ENCODE peak calls at places on chromosomes 16 and 17, in six cellular contexts. G, Y, K, Z, A and I are unnamed samples.
A peak's percentile ranks its signal among the peaks of the same experiment; 100 is the strongest.

GRCh38 chr16:77113835-77114234 is 77.2 kb upstream of the MON1B start:
- DNase-seq in G (peak; percentile 34), Y (no peak), K (no peak), Z (no peak), A (no peak), I (no peak)

GRCh38 chr17:64504769-64505319 is 1.2 kb downstream of the DDX5 start:
- DNase-seq in G (no peak), Y (no peak), K (no peak), Z (no peak), A (no peak), I (peak; percentile 43)

GRCh38 chr17:3865166-3865565 is 19.1 kb upstream of the NCBP3 start:
- DNase-seq in G (no peak), Y (no peak), K (no peak), Z (no peak), A (no peak), I (peak; percentile 49)

GRCh38 chr16:9050102-9050830 is 41.2 kb upstream of the HAPSTR1 start:
- DNase-seq in G (no peak), Y (no peak), K (no peak), Z (no peak), A (peak; percentile 22), I (no peak)

GRCh38 chr17:55705847-55706246 is 16.8 kb downstream of the TMEM100 start:
- DNase-seq in G (no peak), Y (no peak), K (no peak), Z (no peak), A (no peak), I (no peak)

GRCh38 chr17:18920911-18921441 is 31.0 kb upstream of the SLC5A10 start:
- DNase-seq in G (no peak), Y (no peak), K (peak; percentile 15), Z (no peak), A (no peak), I (no peak)

GRCh38 chr16:89720520-89720858 is 209 bp downstream of the VPS9D1 start:
- DNase-seq in G (peak; percentile 52), Y (peak; percentile 34), K (peak; percentile 75), Z (peak; percentile 13), A (peak; percentile 85), I (no peak)

GRCh38 chr16:85046957-85047866 is 19.6 kb downstream of the KIAA0513 start:
- DNase-seq in G (peak; percentile 76), Y (no peak), K (peak; percentile 72), Z (no peak), A (no peak), I (no peak)

GRCh38 chr16:51359141-51359960 is 208.3 kb upstream of the SALL1 start:
- DNase-seq in G (no peak), Y (peak; percentile 9), K (peak; percentile 7), Z (peak; percentile 45), A (peak; percentile 73), I (no peak)

GRCh38 chr16:26791166-26791565 is 275.6 kb upstream of the C16orf82 start:
- DNase-seq in G (no peak), Y (no peak), K (no peak), Z (no peak), A (no peak), I (no peak)

GRCh38 chr17:42564815-42565522 is 1.9 kb upstream of the MLX start:
- DNase-seq in G (no peak), Y (no peak), K (no peak), Z (no peak), A (no peak), I (no peak)

GRCh38 chr16:55672471-55672870 is 16.7 kb downstream of the SLC6A2 start:
- DNase-seq in G (no peak), Y (no peak), K (no peak), Z (peak; percentile 5), A (no peak), I (peak; percentile 14)

GRCh38 chr17:81207610-81208581 is 14.9 kb downstream of the CEP131 start:
- DNase-seq in G (no peak), Y (no peak), K (no peak), Z (no peak), A (no peak), I (no peak)

GRCh38 chr16:78890496-78890895 is 710.0 kb downstream of the MAF start:
- DNase-seq in G (no peak), Y (no peak), K (no peak), Z (no peak), A (no peak), I (no peak)

GRCh38 chr17:7864995-7865650 is 7.3 kb downstream of the CYB5D1 start:
- DNase-seq in G (no peak), Y (no peak), K (no peak), Z (no peak), A (no peak), I (no peak)

GRCh38 chr16:54289242-54290051 is 2.9 kb upstream of the IRX3 start:
- DNase-seq in G (no peak), Y (no peak), K (no peak), Z (no peak), A (no peak), I (no peak)

GRCh38 chr17:31318298-31319190 is 2.9 kb downstream of the EVI2A start:
- DNase-seq in G (peak; percentile 35), Y (peak; percentile 62), K (peak; percentile 46), Z (peak; percentile 93), A (no peak), I (peak; percentile 45)

GRCh38 chr16:89244754-89245153 is 27.3 kb downstream of the ZNF778 start:
- DNase-seq in G (no peak), Y (no peak), K (no peak), Z (no peak), A (no peak), I (no peak)

GRCh38 chr16:85553436-85554113 is 59.5 kb upstream of the GSE1 start:
- DNase-seq in G (peak; percentile 79), Y (no peak), K (peak; percentile 70), Z (peak; percentile 69), A (no peak), I (no peak)

GRCh38 chr17:4515501-4515900 is 16.8 kb downstream of the SPNS2 start:
- DNase-seq in G (peak; percentile 94), Y (no peak), K (no peak), Z (no peak), A (no peak), I (no peak)

GRCh38 chr16:68951991-68952877 is 108.9 kb downstream of the TANGO6 start:
- DNase-seq in G (no peak), Y (no peak), K (no peak), Z (no peak), A (no peak), I (no peak)

GRCh38 chr16:67246081-67246944 is 968 bp downstream of the FHOD1 start:
- DNase-seq in G (peak; percentile 95), Y (peak; percentile 51), K (peak; percentile 94), Z (peak; percentile 88), A (peak; percentile 91), I (peak; percentile 80)

GRCh38 chr17:79544142-79544914 is 66.5 kb downstream of the RBFOX3 start:
- DNase-seq in G (no peak), Y (no peak), K (no peak), Z (no peak), A (peak; percentile 32), I (no peak)

GRCh38 chr16:49546059-49546458 is 172.5 kb downstream of the C16orf78 start:
- DNase-seq in G (no peak), Y (no peak), K (no peak), Z (no peak), A (no peak), I (no peak)

GRCh38 chr16:28063047-28063521 is 430 bp downstream of the GSG1L start:
- DNase-seq in G (no peak), Y (no peak), K (no peak), Z (no peak), A (peak; percentile 71), I (no peak)

GRCh38 chr16:65005696-65006095 is 116.2 kb downstream of the CDH11 start:
- DNase-seq in G (no peak), Y (no peak), K (no peak), Z (no peak), A (no peak), I (peak; percentile 35)

GRCh38 chr16:71703324-71703723 is 21.2 kb downstream of the PHLPP2 start:
- DNase-seq in G (no peak), Y (no peak), K (no peak), Z (no peak), A (no peak), I (no peak)

GRCh38 chr17:69913241-69914015 is 161.6 kb upstream of the KCNJ16 start:
- DNase-seq in G (no peak), Y (no peak), K (no peak), Z (peak; percentile 45), A (no peak), I (no peak)

GRCh38 chr17:44220211-44221071 is 966 bp upstream of the UBTF start:
- DNase-seq in G (peak; percentile 52), Y (peak; percentile 50), K (peak; percentile 42), Z (peak; percentile 64), A (peak; percentile 71), I (no peak)

GRCh38 chr16:10579575-10579964 is 828 bp downstream of the EMP2 start:
- DNase-seq in G (no peak), Y (no peak), K (no peak), Z (no peak), A (no peak), I (no peak)
- H3K27ac ChIP-seq in G (peak overlapping the region; percentile 93), Y (no peak overlapping the region), K (peak overlapping the region; percentile 99), Z (peak overlapping the region; percentile 75), A (no peak overlapping the region), I (no peak overlapping the region)

GRCh38 chr17:66963521-66964082 is 905 bp upstream of the CACNG4 start:
- DNase-seq in G (no peak), Y (no peak), K (no peak), Z (no peak), A (peak; percentile 65), I (no peak)
- H3K4me3 ChIP-seq in G (no peak overlapping the region), Y (peak overlapping the region; percentile 27), K (no peak overlapping the region), Z (no peak overlapping the region), A (peak overlapping the region; percentile 50), I (no peak overlapping the region)

GRCh38 chr17:68794636-68795503 is 160.3 kb downstream of the ABCA8 start:
- DNase-seq in G (no peak), Y (no peak), K (no peak), Z (peak; percentile 81), A (no peak), I (peak; percentile 20)
- TF ChIP-seq CTCF in G (peak; percentile 11), Y (peak; percentile 83), K (no peak), Z (no peak), A (peak; percentile 73), I (peak; percentile 41)

GRCh38 chr16:30063893-30064745 is 1.4 kb upstream of the ALDOA start:
- DNase-seq in G (peak; percentile 79), Y (peak; percentile 74), K (peak; percentile 80), Z (peak; percentile 52), A (peak; percentile 76), I (no peak)

GRCh38 chr16:30063278-30063892 is 2.2 kb upstream of the ALDOA start:
- DNase-seq in G (no peak), Y (no peak), K (no peak), Z (no peak), A (no peak), I (no peak)

GRCh38 chr16:30065943-30066881 is 652 bp downstream of the ALDOA start:
- DNase-seq in G (no peak), Y (no peak), K (peak; percentile 21), Z (peak; percentile 62), A (peak; percentile 31), I (peak; percentile 61)

GRCh38 chr16:30065112-30065942 is at the start of gene ALDOA:
- DNase-seq in G (peak; percentile 98), Y (peak; percentile 97), K (peak; percentile 97), Z (peak; percentile 98), A (peak; percentile 96), I (peak; percentile 98)

DNA sequence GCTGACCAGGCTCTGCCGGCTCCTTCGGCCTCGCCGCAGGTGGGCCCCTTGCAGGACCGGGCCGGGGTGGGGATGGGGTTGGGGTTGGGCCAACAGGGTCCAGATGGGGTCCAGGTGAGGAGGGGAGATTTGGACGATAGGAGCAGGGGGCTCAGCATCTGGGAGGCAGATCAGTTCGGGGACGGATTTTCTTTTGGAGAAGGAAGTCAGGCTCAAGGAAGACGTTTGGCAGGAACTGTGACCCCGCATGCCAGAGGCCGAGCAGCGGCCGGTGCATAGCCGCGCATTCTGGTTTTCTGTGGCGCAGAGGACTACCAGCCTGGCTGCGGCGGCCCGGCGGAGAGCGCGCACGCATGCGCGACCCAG is 831 bp upstream of the ALDOA start:
- DNase-seq in G (no peak), Y (peak; percentile 80), K (no peak), Z (no peak), A (no peak), I (no peak)
- H3K27ac ChIP-seq in G (peak overlapping the region; percentile 93), Y (peak overlapping the region; percentile 100), K (peak overlapping the region; percentile 99), Z (peak overlapping the region; percentile 99), A (peak overlapping the region; percentile 98), I (peak overlapping the region; percentile 95)